ENCODE peak calls at places on chromosome 20, in four cellular contexts. F is HCT116, K is HepG2, N is K562. P is an unnamed sample.

GRCh38 chr20:21702553-21703467 is 2.7 kb upstream of the PAX1 start:
- DNase-seq in F (no peak), K (peak), N (peak), P (no peak)

GRCh38 chr20:36538026-36538764 is 3.1 kb upstream of the MYL9 start:
- DNase-seq in F (no peak), K (no peak), N (no peak), P (no peak)

GRCh38 chr20:57652865-57653545 is 32.8 kb upstream of the ZBP1 start:
- DNase-seq in F (no peak), K (no peak), N (peak), P (no peak)

GRCh38 chr20:2151805-2152727 is 50.4 kb downstream of the STK35 start:
- DNase-seq in F (no peak), K (no peak), N (no peak), P (no peak)

GRCh38 chr20:10832146-10832545 is 158.3 kb upstream of the JAG1 start:
- DNase-seq in F (no peak), K (no peak), N (no peak), P (no peak)

GRCh38 chr20:51510169-51510568 is 32.4 kb downstream of the NFATC2 start:
- DNase-seq in F (no peak), K (no peak), N (no peak), P (no peak)

GRCh38 chr20:57849126-57849867 is 139.5 kb upstream of the PMEPA1 start:
- DNase-seq in F (no peak), K (no peak), N (no peak), P (no peak)

GRCh38 chr20:51338692-51339440 is 203.7 kb downstream of the NFATC2 start:
- DNase-seq in F (no peak), K (no peak), N (peak), P (no peak)

GRCh38 chr20:8124639-8125038 is 7.4 kb upstream of the PLCB1 start:
- DNase-seq in F (no peak), K (no peak), N (no peak), P (no peak)

GRCh38 chr20:45399018-45399417 is 9.1 kb upstream of the DBNDD2 start:
- DNase-seq in F (no peak), K (no peak), N (no peak), P (no peak)

GRCh38 chr20:9515761-9516657 is 1.6 kb downstream of the LAMP5 start:
- DNase-seq in F (peak), K (no peak), N (no peak), P (no peak)

GRCh38 chr20:17610566-17611289 is 40.9 kb downstream of the DSTN start:
- DNase-seq in F (no peak), K (no peak), N (no peak), P (no peak)

GRCh38 chr20:2230671-2231488 is 64.9 kb upstream of the TGM3 start:
- DNase-seq in F (no peak), K (no peak), N (no peak), P (no peak)

GRCh38 chr20:21006611-21007010 is 99.5 kb downstream of the LINC00237 start:
- DNase-seq in F (no peak), K (no peak), N (no peak), P (no peak)

GRCh38 chr20:54848984-54849538 is 373.7 kb downstream of the DOK5 start:
- DNase-seq in F (no peak), K (no peak), N (no peak), P (no peak)
- TF ChIP-seq REST in F (no peak), K (no peak), N (no peak), P (no peak)

GRCh38 chr20:13220857-13221297 is at the start of gene ISM1:
- DNase-seq in F (no peak), K (no peak), N (no peak), P (no peak)

GRCh38 chr20:13223731-13224130 is 2.7 kb downstream of the ISM1 start:
- DNase-seq in F (no peak), K (no peak), N (no peak), P (no peak)

GRCh38 chr20:13221673-13222318 is 722 bp downstream of the ISM1 start:
- DNase-seq in F (peak), K (peak), N (no peak), P (no peak)

GRCh38 chr20:13221313-13221672 is 219 bp downstream of the ISM1 start:
- DNase-seq in F (no peak), K (no peak), N (no peak), P (no peak)

DNA sequence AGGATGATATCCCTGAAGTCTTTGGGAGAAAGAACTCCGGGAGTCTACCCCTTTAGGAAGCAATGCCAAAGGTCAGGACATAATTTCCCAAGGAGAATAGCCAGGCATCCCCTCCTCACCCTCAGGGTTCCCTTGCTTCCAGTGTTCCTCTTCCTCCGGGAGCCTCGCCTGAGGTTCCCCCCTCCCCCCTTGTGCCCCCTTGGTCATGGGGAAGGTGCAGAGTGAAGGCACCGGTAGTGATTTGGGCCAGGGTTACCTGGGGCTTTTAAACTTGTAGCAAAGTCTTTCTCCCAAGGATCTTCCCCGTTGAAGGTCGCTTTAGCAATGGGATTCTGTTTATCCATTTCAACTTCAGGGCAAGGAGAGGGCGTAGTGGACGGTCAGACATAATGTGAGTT is 1.2 kb downstream of the ISM1 start:
- DNase-seq in F (no peak), K (no peak), N (no peak), P (no peak)
- TF ChIP-seq SIN3A in F (no peak), K (no peak), N (no peak), P (no peak)

GRCh38 chr20:25480156-25480555 is 72.7 kb downstream of the GINS1 start:
- DNase-seq in F (no peak), K (no peak), N (no peak), P (no peak)

GRCh38 chr20:25477156-25477882 is 69.8 kb downstream of the GINS1 start:
- DNase-seq in F (no peak), K (no peak), N (no peak), P (no peak)

GRCh38 chr20:25478889-25479568 is 71.6 kb downstream of the GINS1 start:
- DNase-seq in F (no peak), K (no peak), N (no peak), P (no peak)

GRCh38 chr20:25479638-25480037 is 72.2 kb downstream of the GINS1 start:
- DNase-seq in F (no peak), K (no peak), N (no peak), P (no peak)

DNA sequence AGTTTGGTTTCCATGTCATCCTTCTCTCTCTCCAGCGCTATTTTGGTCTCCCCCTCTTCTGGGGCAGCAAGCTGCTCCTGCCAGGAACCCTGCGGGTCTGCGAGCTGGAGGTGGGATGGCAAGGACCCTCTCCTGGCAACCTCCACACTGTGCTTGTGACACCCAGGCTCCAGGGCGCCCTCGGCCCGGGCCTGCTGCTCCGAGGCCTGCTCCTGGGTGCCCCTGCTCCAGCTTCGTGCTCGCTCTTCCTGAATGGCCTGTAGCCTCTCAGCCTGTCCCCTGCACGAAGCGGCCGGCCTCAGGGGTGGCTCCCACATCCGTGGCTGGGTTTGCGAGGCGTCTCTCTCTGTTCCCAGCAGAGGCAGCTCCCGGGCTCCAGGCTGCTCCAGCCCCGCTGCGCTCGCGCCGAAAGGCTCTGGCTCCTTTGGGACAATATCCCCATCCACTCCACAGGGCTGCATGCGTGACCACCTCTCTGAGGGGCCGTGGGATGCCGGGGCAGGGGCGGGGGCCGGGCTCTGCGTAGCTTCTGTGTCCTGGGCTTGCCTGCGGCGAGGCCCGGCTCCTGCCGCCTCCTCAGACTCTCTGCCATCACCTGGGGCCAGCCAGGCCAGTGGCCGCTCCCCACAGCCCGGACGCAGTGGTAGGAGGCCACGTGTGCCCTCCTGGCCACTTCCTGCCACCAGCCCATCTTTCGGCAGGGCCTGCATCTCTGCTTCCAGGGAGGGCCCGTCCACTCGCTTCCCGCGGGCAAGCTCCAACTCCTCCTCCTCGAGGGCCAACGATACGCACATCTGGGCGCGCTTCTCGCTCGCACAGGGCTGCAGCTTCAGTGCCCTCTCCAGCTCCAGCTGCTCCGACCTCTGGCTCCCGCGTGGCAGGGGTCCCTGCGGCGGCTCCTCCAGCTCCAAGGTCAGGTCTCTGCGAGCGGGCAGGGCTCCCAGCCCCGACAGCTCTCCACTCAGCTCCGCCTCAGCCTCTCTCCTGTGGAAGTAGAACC is 68.9 kb downstream of the GINS1 start:
- DNase-seq in F (no peak), K (no peak), N (no peak), P (no peak)
- TF ChIP-seq TCF7L2 in F (no peak), K (no peak), N (no peak), P (no peak)

GRCh38 chr20:63612276-63612931 is 14.5 kb downstream of the GMEB2 start:
- DNase-seq in F (no peak), K (no peak), N (no peak), P (no peak)

GRCh38 chr20:63606701-63607100 is 20.2 kb downstream of the GMEB2 start:
- DNase-seq in F (no peak), K (no peak), N (no peak), P (no peak)

GRCh38 chr20:63611646-63612045 is 15.3 kb downstream of the GMEB2 start:
- DNase-seq in F (no peak), K (no peak), N (no peak), P (no peak)

GRCh38 chr20:63610581-63611435 is 16.1 kb downstream of the GMEB2 start:
- DNase-seq in F (no peak), K (no peak), N (no peak), P (no peak)
- TF ChIP-seq REST in F (no peak), K (no peak), N (no peak), P (no peak)

GRCh38 chr20:63182946-63183415 is 33.0 kb downstream of the YTHDF1 start:
- DNase-seq in F (no peak), K (no peak), N (no peak), P (no peak)

GRCh38 chr20:63182425-63182824 is 33.5 kb downstream of the YTHDF1 start:
- DNase-seq in F (no peak), K (no peak), N (no peak), P (no peak)

GRCh38 chr20:63181226-63181625 is 34.7 kb downstream of the YTHDF1 start:
- DNase-seq in F (no peak), K (no peak), N (no peak), P (no peak)

GRCh38 chr20:63185215-63185796 is 30.6 kb downstream of the YTHDF1 start:
- DNase-seq in F (no peak), K (no peak), N (no peak), P (no peak)

DNA sequence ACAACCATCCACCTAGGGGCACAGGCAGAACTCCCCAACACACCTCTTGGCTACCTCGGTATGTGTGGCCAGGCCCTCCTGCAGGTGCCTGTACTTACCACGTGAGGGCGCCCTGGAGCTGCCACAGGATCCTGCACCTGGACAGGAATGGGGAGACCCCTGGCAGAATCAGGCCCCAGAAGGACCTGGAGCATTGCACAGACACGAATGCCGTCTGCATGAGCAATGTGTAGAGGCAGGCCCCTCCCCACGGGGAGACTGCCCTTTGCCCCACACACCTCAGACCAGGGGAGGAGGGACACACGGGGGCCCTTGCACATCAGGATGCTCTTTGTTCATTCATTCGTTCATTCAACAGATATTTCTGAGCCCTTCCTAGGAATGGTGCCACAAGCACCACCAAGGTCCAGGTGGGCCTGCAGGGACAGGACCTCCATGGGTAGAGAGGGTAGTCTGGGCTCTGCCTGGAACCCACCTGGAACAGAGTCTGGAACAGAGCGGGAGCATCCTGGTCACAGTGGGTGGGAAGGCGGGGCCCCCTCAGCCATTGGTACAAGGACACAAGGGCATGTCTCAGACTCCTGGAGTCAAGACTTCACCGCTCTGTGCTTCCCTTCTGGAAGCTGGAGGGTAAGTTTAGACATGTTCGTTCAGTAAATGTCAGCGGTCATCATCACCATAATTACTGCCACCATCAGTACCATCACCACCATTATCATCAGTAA is 32.3 kb downstream of the YTHDF1 start:
- DNase-seq in F (peak), K (peak), N (peak), P (peak)
- TF ChIP-seq SIN3A in F (no peak), K (no peak), N (no peak), P (no peak)

GRCh38 chr20:35191419-35191818 is 19.5 kb downstream of the PROCR start:
- DNase-seq in F (no peak), K (no peak), N (no peak), P (no peak)
- TF ChIP-seq TCF7L2 in F (no peak), K (no peak), N (no peak), P (no peak)

P was measured in Panc1.